ENCODE peak calls at places on chromosomes 3 and 15, in four cellular contexts. A is stomach, R is activated T-cell treated with anti-CD3 and anti-CD28 coated beads for 24 hours, J is Calu3. Y is an unnamed sample.
A peak's percentile ranks its signal among the peaks of the same experiment; 100 is the strongest.

GRCh38 chr15:49134683-49135341 is 20.6 kb downstream of the COPS2 start:
- DNase-seq in A (no peak), R (no peak), J (no peak), Y (peak; percentile 41)

GRCh38 chr3:32412887-32413286 is 21.2 kb downstream of the CMTM7 start:
- DNase-seq in A (no peak), R (no peak), J (no peak), Y (peak; percentile 23)

GRCh38 chr3:195931582-195932273 is 23.4 kb upstream of the TNK2 start:
- DNase-seq in A (no peak), R (no peak), J (no peak), Y (no peak)

GRCh38 chr3:119628816-119629445 is 31.2 kb downstream of the PLA1A start:
- DNase-seq in A (no peak), R (no peak), J (no peak), Y (no peak)

GRCh38 chr15:40937762-40938529 is 8.8 kb downstream of the DLL4 start:
- DNase-seq in A (no peak), R (no peak), J (peak; percentile 60), Y (peak; percentile 68)

GRCh38 chr3:128483657-128484403 is 9.2 kb downstream of the GATA2 start:
- DNase-seq in A (no peak), R (no peak), J (no peak), Y (no peak)

GRCh38 chr15:98914626-98915025 is 93.0 kb downstream of the PGPEP1L start:
- DNase-seq in A (no peak), R (no peak), J (no peak), Y (peak; percentile 86)

GRCh38 chr3:56076746-56077145 is 391.5 kb downstream of the ERC2 start:
- DNase-seq in A (no peak), R (no peak), J (no peak), Y (no peak)

GRCh38 chr3:135895106-135895733 is 70.3 kb upstream of the PPP2R3A start:
- DNase-seq in A (peak; percentile 76), R (peak; percentile 16), J (peak; percentile 90), Y (peak; percentile 84)

GRCh38 chr15:49380912-49381311 is 42.1 kb upstream of the FGF7 start:
- DNase-seq in A (no peak), R (no peak), J (no peak), Y (peak; percentile 6)

GRCh38 chr15:52797625-52798501 is 7.7 kb upstream of the ONECUT1 start:
- DNase-seq in A (no peak), R (no peak), J (no peak), Y (no peak)

GRCh38 chr3:171838218-171838720 is 4.9 kb upstream of the TMEM212 start:
- DNase-seq in A (no peak), R (no peak), J (no peak), Y (peak; percentile 77)

GRCh38 chr15:96087180-96087886 is 243.2 kb upstream of the NR2F2 start:
- DNase-seq in A (no peak), R (no peak), J (no peak), Y (no peak)

GRCh38 chr3:124846189-124846588 is 41.0 kb downstream of the ITGB5 start:
- DNase-seq in A (no peak), R (no peak), J (no peak), Y (peak; percentile 74)

GRCh38 chr3:187813198-187813597 is 67.9 kb upstream of the BCL6 start:
- DNase-seq in A (no peak), R (no peak), J (no peak), Y (no peak)

GRCh38 chr3:178392553-178392952 is 143.7 kb upstream of the KCNMB2 start:
- DNase-seq in A (no peak), R (no peak), J (no peak), Y (peak; percentile 58)

GRCh38 chr15:35496585-35496984 is 49.4 kb downstream of the DPH6 start:
- DNase-seq in A (no peak), R (no peak), J (no peak), Y (peak; percentile 26)

GRCh38 chr3:187773963-187774789 is 28.9 kb upstream of the BCL6 start:
- DNase-seq in A (no peak), R (no peak), J (no peak), Y (no peak)

GRCh38 chr15:38308242-38308641 is 55.6 kb downstream of the SPRED1 start:
- DNase-seq in A (no peak), R (no peak), J (no peak), Y (no peak)

GRCh38 chr3:14570089-14570488 is 29.9 kb upstream of the GRIP2 start:
- DNase-seq in A (no peak), R (no peak), J (no peak), Y (no peak)

GRCh38 chr3:77835916-77836315 is 796.0 kb downstream of the ROBO2 start:
- DNase-seq in A (no peak), R (no peak), J (no peak), Y (no peak)

GRCh38 chr15:98421419-98422085 is 226.8 kb upstream of the IGF1R start:
- DNase-seq in A (peak; percentile 75), R (peak; percentile 56), J (peak; percentile 80), Y (peak; percentile 15)

GRCh38 chr15:61697796-61698195 is 362.5 kb downstream of the VPS13C start:
- DNase-seq in A (no peak), R (no peak), J (no peak), Y (no peak)

GRCh38 chr3:143171141-143171651 is 51.6 kb downstream of the CHST2 start:
- DNase-seq in A (no peak), R (no peak), J (no peak), Y (peak; percentile 69)

GRCh38 chr3:32176989-32177701 is 61.3 kb upstream of the CMTM8 start:
- DNase-seq in A (peak; percentile 42), R (peak; percentile 53), J (peak; percentile 83), Y (peak; percentile 69)